ENCODE peak calls at places on chromosomes 5 and 9, in four cellular contexts. One of them, this sample, is unnamed.

GRCh38 chr9:129240581-129241211 is 62.6 kb upstream of the IER5L start:
- DNase-seq in WTC11: no peak
- DNase-seq in K562: no peak
- DNase-seq in HepG2: no peak
- DNase-seq in this sample: no peak

GRCh38 chr9:76800901-76801300 is 36.7 kb downstream of the PCA3 start:
- DNase-seq in WTC11: no peak
- DNase-seq in K562: no peak
- DNase-seq in HepG2: no peak
- DNase-seq in this sample: no peak

GRCh38 chr5:41641621-41642020 is 131.2 kb upstream of the PLCXD3 start:
- DNase-seq in WTC11: no peak
- DNase-seq in K562: no peak
- DNase-seq in HepG2: no peak
- DNase-seq in this sample: no peak

GRCh38 chr5:6692906-6693305 is 20.3 kb upstream of the TENT4A start:
- DNase-seq in WTC11: no peak
- DNase-seq in K562: no peak
- DNase-seq in HepG2: no peak
- DNase-seq in this sample: no peak

GRCh38 chr9:21119093-21119770 is 22.4 kb downstream of the IFNW1 start:
- DNase-seq in WTC11: no peak
- DNase-seq in K562: no peak
- DNase-seq in HepG2: no peak
- DNase-seq in this sample: no peak

GRCh38 chr9:129908846-129909245 is 73.6 kb downstream of the USP20 start:
- DNase-seq in WTC11: peak
- DNase-seq in K562: no peak
- DNase-seq in HepG2: no peak
- DNase-seq in this sample: no peak

GRCh38 chr5:130923543-130924159 is 241.4 kb downstream of the HINT1 start:
- DNase-seq in WTC11: no peak
- DNase-seq in K562: no peak
- DNase-seq in HepG2: no peak
- DNase-seq in this sample: no peak

GRCh38 chr5:170169996-170170395 is 62.8 kb upstream of the C5orf58 start:
- DNase-seq in WTC11: no peak
- DNase-seq in K562: no peak
- DNase-seq in HepG2: no peak
- DNase-seq in this sample: no peak

GRCh38 chr5:162047279-162047678 is 20.3 kb upstream of the GABRG2 start:
- DNase-seq in WTC11: no peak
- DNase-seq in K562: no peak
- DNase-seq in HepG2: no peak
- DNase-seq in this sample: no peak

GRCh38 chr9:105466898-105467455 is 19.1 kb downstream of the FSD1L start:
- DNase-seq in WTC11: no peak
- DNase-seq in K562: no peak
- DNase-seq in HepG2: no peak
- DNase-seq in this sample: no peak

GRCh38 chr5:80662108-80662507 is 7.3 kb upstream of the DHFR start:
- DNase-seq in WTC11: no peak
- DNase-seq in K562: no peak
- DNase-seq in HepG2: no peak
- DNase-seq in this sample: no peak

GRCh38 chr5:179373101-179373934 is 28.1 kb upstream of the ADAMTS2 start:
- DNase-seq in WTC11: peak
- DNase-seq in K562: no peak
- DNase-seq in HepG2: no peak
- DNase-seq in this sample: no peak

GRCh38 chr5:1068204-1068894 is 43.5 kb downstream of the SLC12A7 start:
- DNase-seq in WTC11: no peak
- DNase-seq in K562: peak
- DNase-seq in HepG2: no peak
- DNase-seq in this sample: no peak

GRCh38 chr9:126613656-126614055 is at the start of gene LMX1B:
- DNase-seq in WTC11: peak
- DNase-seq in K562: no peak
- DNase-seq in HepG2: no peak
- DNase-seq in this sample: peak
- TF ChIP-seq ESRRA in WTC11: no peak
- TF ChIP-seq ESRRA in K562: no peak
- TF ChIP-seq ESRRA in HepG2: no peak
- TF ChIP-seq ESRRA in this sample: no peak

GRCh38 chr9:71990466-71990865 is 69.9 kb downstream of the C9orf57 start:
- DNase-seq in WTC11: no peak
- DNase-seq in K562: no peak
- DNase-seq in HepG2: no peak
- DNase-seq in this sample: no peak
- TF ChIP-seq ESRRA in WTC11: no peak
- TF ChIP-seq ESRRA in K562: no peak
- TF ChIP-seq ESRRA in HepG2: no peak
- TF ChIP-seq ESRRA in this sample: no peak

DNA sequence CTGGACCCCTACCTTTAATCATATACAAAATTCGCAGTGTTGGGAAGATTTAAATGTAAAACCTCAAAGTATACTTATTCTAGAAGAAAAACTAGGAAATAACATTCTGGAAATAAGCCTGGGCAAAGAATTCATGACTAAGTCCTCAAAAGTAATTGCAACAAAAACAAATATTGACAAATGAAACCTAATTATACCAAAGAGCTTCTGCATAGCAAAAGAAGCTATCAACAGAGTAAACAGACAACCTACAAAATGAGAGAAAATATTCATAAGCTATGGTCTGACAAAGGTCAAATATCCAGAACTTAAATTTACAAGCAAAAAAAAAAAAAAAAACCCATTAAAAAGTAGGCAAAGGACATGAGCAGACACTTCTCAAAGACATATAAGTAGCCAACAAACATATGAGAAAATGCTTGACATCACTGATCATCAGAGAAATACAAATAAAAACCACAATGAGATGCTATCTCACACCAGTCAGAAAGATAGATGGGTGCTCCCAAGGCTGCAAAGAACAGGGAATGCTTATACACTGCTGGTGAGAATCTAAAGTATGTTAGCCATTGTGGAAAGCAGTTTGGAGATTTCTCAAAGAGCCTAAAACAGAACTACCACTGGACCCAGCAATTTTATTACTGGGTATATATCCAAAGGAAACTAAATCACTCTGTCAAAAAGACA is 154.0 kb downstream of the NDUFS4 start:
- DNase-seq in WTC11: no peak
- DNase-seq in K562: no peak
- DNase-seq in HepG2: no peak
- DNase-seq in this sample: peak
- TF ChIP-seq ESRRA in WTC11: no peak
- TF ChIP-seq ESRRA in K562: no peak
- TF ChIP-seq ESRRA in HepG2: no peak
- TF ChIP-seq ESRRA in this sample: no peak

GRCh38 chr5:93277001-93277400 is 304.0 kb downstream of the NR2F1-AS1 start:
- DNase-seq in WTC11: no peak
- DNase-seq in K562: no peak
- DNase-seq in HepG2: no peak
- DNase-seq in this sample: no peak
- TF ChIP-seq ESRRA in WTC11: no peak
- TF ChIP-seq ESRRA in K562: no peak
- TF ChIP-seq ESRRA in HepG2: no peak
- TF ChIP-seq ESRRA in this sample: no peak

GRCh38 chr5:75601996-75602395 is 9.3 kb upstream of the ANKDD1B start:
- DNase-seq in WTC11: no peak
- DNase-seq in K562: no peak
- DNase-seq in HepG2: no peak
- DNase-seq in this sample: no peak

GRCh38 chr5:75603835-75604234 is 7.4 kb upstream of the ANKDD1B start:
- DNase-seq in WTC11: no peak
- DNase-seq in K562: no peak
- DNase-seq in HepG2: no peak
- DNase-seq in this sample: no peak

GRCh38 chr5:75601567-75601966 is 9.7 kb upstream of the ANKDD1B start:
- DNase-seq in WTC11: no peak
- DNase-seq in K562: no peak
- DNase-seq in HepG2: no peak
- DNase-seq in this sample: no peak

GRCh38 chr5:75600535-75600934 is 10.7 kb upstream of the ANKDD1B start:
- DNase-seq in WTC11: no peak
- DNase-seq in K562: no peak
- DNase-seq in HepG2: no peak
- DNase-seq in this sample: no peak

DNA sequence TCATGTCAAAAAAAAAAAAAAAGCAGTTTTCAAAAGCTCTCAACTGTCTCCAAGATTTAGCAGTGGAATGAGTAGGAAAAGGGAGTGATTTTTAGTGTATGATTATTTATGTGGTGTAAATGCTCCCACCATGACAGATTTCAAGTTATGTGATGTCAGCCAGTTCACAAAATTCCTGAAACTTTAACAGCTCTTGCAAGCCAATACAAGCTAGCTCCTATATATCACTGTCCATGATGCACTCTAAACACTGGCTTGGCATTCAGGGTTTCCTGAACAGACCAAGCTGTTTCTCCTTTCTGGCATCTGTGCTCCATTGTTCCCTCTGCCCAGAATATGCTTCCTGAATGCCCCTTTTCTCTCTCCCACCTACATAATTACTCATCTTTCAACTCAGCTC is 7.8 kb upstream of the ANKDD1B start:
- DNase-seq in WTC11: no peak
- DNase-seq in K562: no peak
- DNase-seq in HepG2: no peak
- DNase-seq in this sample: no peak
- TF ChIP-seq ESRRA in WTC11: no peak
- TF ChIP-seq ESRRA in K562: no peak
- TF ChIP-seq ESRRA in HepG2: no peak
- TF ChIP-seq ESRRA in this sample: no peak

GRCh38 chr9:8555767-8556500 is 756.4 kb upstream of the DMAC1 start:
- DNase-seq in WTC11: no peak
- DNase-seq in K562: no peak
- DNase-seq in HepG2: no peak
- DNase-seq in this sample: no peak
- TF ChIP-seq ESRRA in WTC11: no peak
- TF ChIP-seq ESRRA in K562: no peak
- TF ChIP-seq ESRRA in HepG2: no peak
- TF ChIP-seq ESRRA in this sample: no peak

GRCh38 chr5:175696139-175696854 is 38.4 kb downstream of the HRH2 start:
- DNase-seq in WTC11: peak
- DNase-seq in K562: peak
- DNase-seq in HepG2: no peak
- DNase-seq in this sample: peak
- TF ChIP-seq ESRRA in WTC11: no peak
- TF ChIP-seq ESRRA in K562: peak
- TF ChIP-seq ESRRA in HepG2: no peak
- TF ChIP-seq ESRRA in this sample: no peak